ENCODE peak calls at places on chromosomes 13 and 19, in seven cellular contexts. J is heart left ventricle, I is body of pancreas, X is transverse colon, W is GM12878, L is suprapubic skin, E is GM12891. H is an unnamed sample.

GRCh38 chr13:111516712-111517640 is 196.5 kb downstream of the TEX29 start:
- DNase-seq in J (peak; percentile 37), E (no peak), L (no peak), X (no peak), W (no peak), I (no peak), H (peak; percentile 33)

GRCh38 chr13:112616586-112617381 is 28.8 kb upstream of the TUBGCP3 start:
- DNase-seq in L (no peak), E (peak; percentile 41), X (no peak), W (no peak), I (peak; percentile 49), J (no peak), H (peak; percentile 73)

GRCh38 chr13:24709186-24709913 is 29.1 kb downstream of the ATP12A start:
- DNase-seq in W (no peak), L (no peak), X (peak; percentile 20), J (no peak), I (no peak), E (peak; percentile 42), H (no peak)

GRCh38 chr13:31207630-31208549 is 8.1 kb downstream of the B3GLCT start:
- DNase-seq in L (no peak), W (no peak), I (no peak), X (no peak), E (no peak), J (no peak), H (no peak)

GRCh38 chr13:98033277-98034247 is 80.1 kb downstream of the IPO5 start:
- DNase-seq in J (no peak), I (peak; percentile 22), X (no peak), L (no peak), E (no peak), W (no peak), H (no peak)

GRCh38 chr13:36038785-36039415 is 92.3 kb downstream of the DCLK1 start:
- DNase-seq in X (no peak), E (no peak), L (no peak), J (no peak), I (no peak), W (no peak), H (no peak)

GRCh38 chr13:32142956-32143375 is 111.4 kb downstream of the FRY start:
- DNase-seq in W (no peak), X (no peak), E (no peak), I (no peak), L (no peak), J (no peak), H (no peak)

GRCh38 chr19:33902802-33903488 is 106.3 kb downstream of the KCTD15 start:
- DNase-seq in E (no peak), W (no peak), I (peak; percentile 74), X (no peak), L (no peak), J (no peak), H (no peak)

GRCh38 chr13:103852036-103852435 is 785.8 kb upstream of the SLC10A2 start:
- DNase-seq in W (no peak), I (no peak), X (no peak), J (no peak), L (no peak), E (no peak), H (no peak)

GRCh38 chr13:36549771-36550170 is 117.5 kb downstream of the CCNA1 start:
- DNase-seq in W (no peak), I (no peak), X (no peak), J (no peak), E (no peak), L (no peak), H (no peak)

GRCh38 chr13:26679945-26680516 is 80.6 kb downstream of the GPR12 start:
- DNase-seq in W (no peak), I (no peak), X (no peak), E (no peak), J (no peak), L (no peak), H (no peak)

GRCh38 chr19:19165396-19165795 is 4.7 kb downstream of the MEF2B start:
- DNase-seq in W (no peak), J (no peak), I (no peak), L (no peak), E (no peak), X (no peak), H (no peak)

GRCh38 chr13:28031220-28031903 is 42.9 kb upstream of the URAD start:
- DNase-seq in X (peak; percentile 20), J (peak; percentile 73), L (no peak), E (no peak), I (no peak), W (no peak), H (no peak)

GRCh38 chr19:34231439-34231838 is 22.9 kb upstream of the GARRE1 start:
- DNase-seq in W (no peak), J (no peak), X (no peak), I (no peak), L (no peak), E (no peak), H (no peak)

GRCh38 chr19:15452111-15453047 is 2.6 kb upstream of the WIZ start:
- DNase-seq in L (peak; percentile 93), I (peak; percentile 92), X (peak; percentile 89), W (no peak), J (peak; percentile 94), E (peak; percentile 61), H (peak; percentile 98)

GRCh38 chr19:54232552-54232934 is 9.7 kb upstream of the LILRB3 start:
- DNase-seq in E (no peak), J (no peak), L (no peak), W (no peak), X (no peak), I (no peak), H (no peak)

GRCh38 chr13:92355213-92355612 is 871.4 kb upstream of the GPC6 start:
- DNase-seq in L (no peak), W (no peak), I (peak; percentile 11), E (no peak), X (peak; percentile 25), J (no peak), H (no peak)

GRCh38 chr19:43699506-43700367 is 16.1 kb upstream of the IRGC start:
- DNase-seq in X (peak; percentile 48), W (no peak), J (peak; percentile 61), E (no peak), I (peak; percentile 14), L (no peak), H (no peak)

DNA sequence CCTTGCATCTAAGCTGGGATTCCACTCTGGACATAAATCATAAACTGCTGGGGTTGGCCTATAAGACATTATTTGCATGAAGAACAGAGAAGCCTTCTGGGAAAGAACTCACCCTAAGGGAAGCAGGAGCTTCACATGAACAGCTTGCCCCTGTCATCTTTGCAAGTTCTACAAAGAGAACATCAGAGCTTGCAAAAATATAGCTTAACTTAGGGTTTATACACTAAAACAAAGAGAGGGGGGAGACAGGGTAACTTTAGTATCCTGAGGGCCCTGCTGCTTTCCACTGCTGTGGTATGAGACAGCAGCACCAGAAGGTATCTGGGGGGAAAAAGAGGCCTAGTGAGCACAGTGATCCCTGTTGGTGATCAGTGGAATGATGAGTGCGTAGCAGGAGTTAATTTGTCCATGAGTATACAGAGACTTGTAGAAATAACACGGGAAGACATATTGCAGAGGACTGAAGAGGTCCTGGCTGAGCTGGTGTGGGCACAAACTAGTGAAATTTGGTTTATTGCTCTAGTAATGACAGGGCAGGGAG is 116.1 kb upstream of the TSC22D1 start:
- DNase-seq in I (no peak), X (no peak), W (no peak), E (no peak), L (peak; percentile 4), J (no peak), H (no peak)
- TF ChIP-seq POLR2A in I (no peak), X (no peak), W (peak; percentile 59), E (peak; percentile 89), L (no peak), J (no peak), H (peak; percentile 32)

GRCh38 chr19:57241181-57241580 is 749 bp downstream of the ZNF805 start:
- DNase-seq in L (no peak), X (no peak), E (no peak), W (no peak), J (no peak), I (no peak), H (no peak)

GRCh38 chr19:57244513-57244912 is 4.1 kb downstream of the ZNF805 start:
- DNase-seq in J (no peak), W (no peak), I (no peak), E (no peak), X (no peak), L (no peak), H (no peak)

GRCh38 chr19:57242821-57243220 is 2.4 kb downstream of the ZNF805 start:
- DNase-seq in I (no peak), L (no peak), X (no peak), J (no peak), E (no peak), W (no peak), H (no peak)

GRCh38 chr19:57239982-57240310 is 486 bp upstream of the ZNF805 start:
- DNase-seq in E (no peak), W (no peak), I (no peak), L (no peak), J (no peak), X (no peak), H (no peak)

GRCh38 chr19:57240311-57241090 is at the start of gene ZNF805:
- DNase-seq in X (peak; percentile 97), E (peak; percentile 94), I (peak; percentile 96), J (peak; percentile 98), L (peak; percentile 97), W (peak; percentile 74), H (peak; percentile 99)
- TF ChIP-seq POLR2A in X (peak; percentile 74), E (peak; percentile 75), I (peak; percentile 74), J (no peak), L (peak; percentile 56), W (peak; percentile 92), H (peak; percentile 93)

GRCh38 chr19:7670150-7670784 is 1.4 kb downstream of the RETN start:
- DNase-seq in J (no peak), E (no peak), X (no peak), I (no peak), W (no peak), L (no peak), H (no peak)
- TF ChIP-seq POLR2A in J (no peak), E (no peak), X (no peak), I (no peak), W (no peak), L (no peak), H (no peak)

GRCh38 chr19:11505504-11506100 is at the start of gene ZNF653:
- DNase-seq in W (peak; percentile 70), I (peak; percentile 94), X (peak; percentile 95), E (peak; percentile 96), L (peak; percentile 97), J (peak; percentile 97), H (peak; percentile 94)

GRCh38 chr19:11504502-11505031 is 1.1 kb downstream of the ZNF653 start:
- DNase-seq in J (no peak), X (no peak), I (no peak), L (no peak), W (no peak), E (no peak), H (no peak)

GRCh38 chr19:11505032-11505503 is 571 bp downstream of the ZNF653 start:
- DNase-seq in X (peak; percentile 99), W (peak; percentile 89), E (peak; percentile 99), J (peak; percentile 99), L (peak; percentile 98), I (peak; percentile 99), H (peak; percentile 93)

GRCh38 chr19:11507370-11508078 is 1.9 kb upstream of the ZNF653 start:
- DNase-seq in I (no peak), L (no peak), W (no peak), X (no peak), E (no peak), J (no peak), H (no peak)

DNA sequence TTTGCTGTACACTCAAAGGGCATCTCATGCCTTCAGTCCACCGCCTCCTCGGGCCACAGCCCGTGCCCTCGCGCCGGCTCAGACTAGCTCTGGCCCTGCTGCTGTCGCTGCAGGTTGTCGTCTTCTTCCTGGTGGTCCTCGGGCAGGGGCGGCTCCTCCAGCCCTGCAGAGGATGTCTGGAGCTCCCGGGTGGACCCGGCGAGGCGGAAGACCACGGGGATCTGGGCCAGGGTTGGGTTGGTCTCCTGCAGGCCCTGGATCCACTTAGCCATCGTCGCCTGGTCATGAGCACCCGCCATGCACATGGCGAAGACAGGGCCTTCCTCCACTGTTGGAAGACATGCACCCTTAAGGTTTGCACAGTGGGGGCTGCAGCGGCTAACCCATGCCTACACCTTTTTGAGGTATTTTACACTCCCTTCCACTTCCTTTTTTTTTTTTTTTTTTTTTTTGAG is 489 bp upstream of the ZNF653 start:
- DNase-seq in E (no peak), W (no peak), I (no peak), X (no peak), J (no peak), L (no peak), H (no peak)
- TF ChIP-seq POLR2A in E (no peak), W (no peak), I (no peak), X (no peak), J (no peak), L (no peak), H (no peak)